ENCODE peak calls at places on chromosomes 7 and 10, in ten cellular contexts. One of them, this sample, is unnamed.

GRCh38 chr7:101598422-101598957 is 30.6 kb downstream of the MYL10 start:
- DNase-seq in GM23338: no peak
- DNase-seq in fibroblast of the aortic adventitia: no peak
- DNase-seq in activated CD4-positive, alpha-beta T cell treated with anti-CD3 and anti-CD28 coated beads, Interleukin-2, amount 50 U/mL, for 24 hours: no peak
- DNase-seq in Daoy: no peak
- DNase-seq in SW480: peak; percentile 51
- DNase-seq in GM12865: no peak
- DNase-seq in stimulated activated CD4-positive, alpha-beta T cell treated with anti-CD3 and anti-CD28 coated beads, Interleukin-12 subunit alpha, Interleukin-12 subunit beta, amount 100 ng/mL, for 4 hours: no peak
- DNase-seq in activated CD8-positive, alpha-beta memory T cell treated with anti-CD3 and anti-CD28 coated beads, Interleukin-2, amount 10 ng/mL, durations not matched to agents 7 days and 5 days: no peak
- DNase-seq in NCI-H1048: no peak
- DNase-seq in this sample: no peak

GRCh38 chr10:130392031-130392430 is 255.8 kb downstream of the GLRX3 start:
- DNase-seq in activated CD8-positive, alpha-beta memory T cell treated with anti-CD3 and anti-CD28 coated beads, Interleukin-2, amount 10 ng/mL, durations not matched to agents 7 days and 5 days: no peak
- DNase-seq in Daoy: no peak
- DNase-seq in stimulated activated CD4-positive, alpha-beta T cell treated with anti-CD3 and anti-CD28 coated beads, Interleukin-12 subunit alpha, Interleukin-12 subunit beta, amount 100 ng/mL, for 4 hours: no peak
- DNase-seq in NCI-H1048: no peak
- DNase-seq in activated CD4-positive, alpha-beta T cell treated with anti-CD3 and anti-CD28 coated beads, Interleukin-2, amount 50 U/mL, for 24 hours: no peak
- DNase-seq in SW480: no peak
- DNase-seq in fibroblast of the aortic adventitia: no peak
- DNase-seq in GM12865: no peak
- DNase-seq in GM23338: no peak
- DNase-seq in this sample: no peak

GRCh38 chr7:30448461-30449189 is 30.0 kb downstream of the NOD1 start:
- DNase-seq in fibroblast of the aortic adventitia: no peak
- DNase-seq in SW480: no peak
- DNase-seq in GM23338: no peak
- DNase-seq in activated CD8-positive, alpha-beta memory T cell treated with anti-CD3 and anti-CD28 coated beads, Interleukin-2, amount 10 ng/mL, durations not matched to agents 7 days and 5 days: no peak
- DNase-seq in activated CD4-positive, alpha-beta T cell treated with anti-CD3 and anti-CD28 coated beads, Interleukin-2, amount 50 U/mL, for 24 hours: no peak
- DNase-seq in NCI-H1048: no peak
- DNase-seq in stimulated activated CD4-positive, alpha-beta T cell treated with anti-CD3 and anti-CD28 coated beads, Interleukin-12 subunit alpha, Interleukin-12 subunit beta, amount 100 ng/mL, for 4 hours: no peak
- DNase-seq in Daoy: no peak
- DNase-seq in GM12865: no peak
- DNase-seq in this sample: no peak

GRCh38 chr10:3094565-3095168 is 27.3 kb downstream of the PFKP start:
- DNase-seq in stimulated activated CD4-positive, alpha-beta T cell treated with anti-CD3 and anti-CD28 coated beads, Interleukin-12 subunit alpha, Interleukin-12 subunit beta, amount 100 ng/mL, for 4 hours: no peak
- DNase-seq in activated CD8-positive, alpha-beta memory T cell treated with anti-CD3 and anti-CD28 coated beads, Interleukin-2, amount 10 ng/mL, durations not matched to agents 7 days and 5 days: no peak
- DNase-seq in GM23338: peak; percentile 6
- DNase-seq in NCI-H1048: no peak
- DNase-seq in activated CD4-positive, alpha-beta T cell treated with anti-CD3 and anti-CD28 coated beads, Interleukin-2, amount 50 U/mL, for 24 hours: no peak
- DNase-seq in fibroblast of the aortic adventitia: peak; percentile 58
- DNase-seq in SW480: no peak
- DNase-seq in GM12865: no peak
- DNase-seq in Daoy: no peak
- DNase-seq in this sample: no peak

GRCh38 chr7:100098913-100099312 is 2.3 kb downstream of the MCM7 start:
- DNase-seq in stimulated activated CD4-positive, alpha-beta T cell treated with anti-CD3 and anti-CD28 coated beads, Interleukin-12 subunit alpha, Interleukin-12 subunit beta, amount 100 ng/mL, for 4 hours: no peak
- DNase-seq in GM12865: no peak
- DNase-seq in activated CD4-positive, alpha-beta T cell treated with anti-CD3 and anti-CD28 coated beads, Interleukin-2, amount 50 U/mL, for 24 hours: no peak
- DNase-seq in Daoy: no peak
- DNase-seq in activated CD8-positive, alpha-beta memory T cell treated with anti-CD3 and anti-CD28 coated beads, Interleukin-2, amount 10 ng/mL, durations not matched to agents 7 days and 5 days: no peak
- DNase-seq in fibroblast of the aortic adventitia: no peak
- DNase-seq in SW480: no peak
- DNase-seq in GM23338: no peak
- DNase-seq in NCI-H1048: no peak
- DNase-seq in this sample: no peak

GRCh38 chr7:50047716-50048115 is 45.3 kb downstream of the ZPBP start:
- DNase-seq in GM23338: no peak
- DNase-seq in Daoy: no peak
- DNase-seq in activated CD8-positive, alpha-beta memory T cell treated with anti-CD3 and anti-CD28 coated beads, Interleukin-2, amount 10 ng/mL, durations not matched to agents 7 days and 5 days: no peak
- DNase-seq in SW480: no peak
- DNase-seq in GM12865: no peak
- DNase-seq in NCI-H1048: no peak
- DNase-seq in activated CD4-positive, alpha-beta T cell treated with anti-CD3 and anti-CD28 coated beads, Interleukin-2, amount 50 U/mL, for 24 hours: no peak
- DNase-seq in fibroblast of the aortic adventitia: no peak
- DNase-seq in stimulated activated CD4-positive, alpha-beta T cell treated with anti-CD3 and anti-CD28 coated beads, Interleukin-12 subunit alpha, Interleukin-12 subunit beta, amount 100 ng/mL, for 4 hours: no peak
- DNase-seq in this sample: no peak

GRCh38 chr7:1800876-1801275 is 130.8 kb downstream of the ELFN1 start:
- DNase-seq in Daoy: no peak
- DNase-seq in GM12865: no peak
- DNase-seq in stimulated activated CD4-positive, alpha-beta T cell treated with anti-CD3 and anti-CD28 coated beads, Interleukin-12 subunit alpha, Interleukin-12 subunit beta, amount 100 ng/mL, for 4 hours: no peak
- DNase-seq in GM23338: no peak
- DNase-seq in SW480: no peak
- DNase-seq in activated CD4-positive, alpha-beta T cell treated with anti-CD3 and anti-CD28 coated beads, Interleukin-2, amount 50 U/mL, for 24 hours: no peak
- DNase-seq in NCI-H1048: no peak
- DNase-seq in activated CD8-positive, alpha-beta memory T cell treated with anti-CD3 and anti-CD28 coated beads, Interleukin-2, amount 10 ng/mL, durations not matched to agents 7 days and 5 days: peak; percentile 26
- DNase-seq in fibroblast of the aortic adventitia: no peak
- DNase-seq in this sample: peak; percentile 53

GRCh38 chr10:21927601-21928000 is 75.9 kb downstream of the DNAJC1 start:
- DNase-seq in stimulated activated CD4-positive, alpha-beta T cell treated with anti-CD3 and anti-CD28 coated beads, Interleukin-12 subunit alpha, Interleukin-12 subunit beta, amount 100 ng/mL, for 4 hours: no peak
- DNase-seq in NCI-H1048: no peak
- DNase-seq in activated CD8-positive, alpha-beta memory T cell treated with anti-CD3 and anti-CD28 coated beads, Interleukin-2, amount 10 ng/mL, durations not matched to agents 7 days and 5 days: no peak
- DNase-seq in GM12865: no peak
- DNase-seq in GM23338: no peak
- DNase-seq in activated CD4-positive, alpha-beta T cell treated with anti-CD3 and anti-CD28 coated beads, Interleukin-2, amount 50 U/mL, for 24 hours: no peak
- DNase-seq in SW480: no peak
- DNase-seq in fibroblast of the aortic adventitia: peak; percentile 65
- DNase-seq in Daoy: no peak
- DNase-seq in this sample: no peak

GRCh38 chr10:12360461-12360860 is 11.1 kb downstream of the CAMK1D start:
- DNase-seq in SW480: no peak
- DNase-seq in activated CD4-positive, alpha-beta T cell treated with anti-CD3 and anti-CD28 coated beads, Interleukin-2, amount 50 U/mL, for 24 hours: no peak
- DNase-seq in Daoy: no peak
- DNase-seq in GM12865: no peak
- DNase-seq in stimulated activated CD4-positive, alpha-beta T cell treated with anti-CD3 and anti-CD28 coated beads, Interleukin-12 subunit alpha, Interleukin-12 subunit beta, amount 100 ng/mL, for 4 hours: no peak
- DNase-seq in GM23338: peak; percentile 49
- DNase-seq in NCI-H1048: no peak
- DNase-seq in activated CD8-positive, alpha-beta memory T cell treated with anti-CD3 and anti-CD28 coated beads, Interleukin-2, amount 10 ng/mL, durations not matched to agents 7 days and 5 days: no peak
- DNase-seq in fibroblast of the aortic adventitia: no peak
- DNase-seq in this sample: no peak

GRCh38 chr10:124091646-124092269 is 1.6 kb downstream of the CHST15 start:
- DNase-seq in SW480: peak; percentile 29
- DNase-seq in activated CD8-positive, alpha-beta memory T cell treated with anti-CD3 and anti-CD28 coated beads, Interleukin-2, amount 10 ng/mL, durations not matched to agents 7 days and 5 days: no peak
- DNase-seq in activated CD4-positive, alpha-beta T cell treated with anti-CD3 and anti-CD28 coated beads, Interleukin-2, amount 50 U/mL, for 24 hours: no peak
- DNase-seq in fibroblast of the aortic adventitia: no peak
- DNase-seq in GM12865: no peak
- DNase-seq in stimulated activated CD4-positive, alpha-beta T cell treated with anti-CD3 and anti-CD28 coated beads, Interleukin-12 subunit alpha, Interleukin-12 subunit beta, amount 100 ng/mL, for 4 hours: no peak
- DNase-seq in NCI-H1048: no peak
- DNase-seq in GM23338: peak; percentile 72
- DNase-seq in Daoy: peak; percentile 27
- DNase-seq in this sample: no peak

GRCh38 chr10:127186846-127187245 is 9.5 kb downstream of the INSYN2A start:
- DNase-seq in Daoy: no peak
- DNase-seq in activated CD4-positive, alpha-beta T cell treated with anti-CD3 and anti-CD28 coated beads, Interleukin-2, amount 50 U/mL, for 24 hours: no peak
- DNase-seq in activated CD8-positive, alpha-beta memory T cell treated with anti-CD3 and anti-CD28 coated beads, Interleukin-2, amount 10 ng/mL, durations not matched to agents 7 days and 5 days: no peak
- DNase-seq in GM12865: no peak
- DNase-seq in SW480: no peak
- DNase-seq in GM23338: no peak
- DNase-seq in stimulated activated CD4-positive, alpha-beta T cell treated with anti-CD3 and anti-CD28 coated beads, Interleukin-12 subunit alpha, Interleukin-12 subunit beta, amount 100 ng/mL, for 4 hours: no peak
- DNase-seq in NCI-H1048: no peak
- DNase-seq in fibroblast of the aortic adventitia: no peak
- DNase-seq in this sample: no peak